ENCODE peak calls at places on chromosomes 5 and 9, in nine cellular contexts. One of them, this sample, is unnamed.

GRCh38 chr5:61816146-61816545 is 484.1 kb downstream of the ZSWIM6 start:
- DNase-seq in neural progenitor cell: no peak
- DNase-seq in lung: no peak
- DNase-seq in fibroblast of lung: no peak
- DNase-seq in HepG2: no peak
- DNase-seq in psoas muscle: no peak
- DNase-seq in left lung: no peak
- DNase-seq in Peyer's patch: no peak
- DNase-seq in mammary epithelial cell: no peak
- DNase-seq in this sample: no peak

GRCh38 chr5:175599210-175599609 is 58.7 kb upstream of the HRH2 start:
- DNase-seq in fibroblast of lung: no peak
- DNase-seq in HepG2: no peak
- DNase-seq in lung: no peak
- DNase-seq in psoas muscle: no peak
- DNase-seq in mammary epithelial cell: no peak
- DNase-seq in neural progenitor cell: no peak
- DNase-seq in Peyer's patch: no peak
- DNase-seq in left lung: no peak
- DNase-seq in this sample: no peak

GRCh38 chr9:93343663-93344062 is 107.8 kb upstream of the FAM120A start:
- DNase-seq in left lung: no peak
- DNase-seq in Peyer's patch: no peak
- DNase-seq in neural progenitor cell: no peak
- DNase-seq in lung: no peak
- DNase-seq in psoas muscle: no peak
- DNase-seq in fibroblast of lung: no peak
- DNase-seq in mammary epithelial cell: no peak
- DNase-seq in HepG2: no peak
- DNase-seq in this sample: no peak

GRCh38 chr5:56259002-56259511 is 25.9 kb upstream of the ANKRD55 start:
- DNase-seq in psoas muscle: no peak
- DNase-seq in neural progenitor cell: no peak
- DNase-seq in lung: no peak
- DNase-seq in HepG2: peak; percentile 63
- DNase-seq in fibroblast of lung: peak; percentile 96
- DNase-seq in left lung: no peak
- DNase-seq in mammary epithelial cell: peak; percentile 91
- DNase-seq in Peyer's patch: no peak
- DNase-seq in this sample: peak; percentile 90

GRCh38 chr9:124349267-124349666 is 66.0 kb downstream of the PSMB7 start:
- DNase-seq in HepG2: no peak
- DNase-seq in mammary epithelial cell: no peak
- DNase-seq in neural progenitor cell: no peak
- DNase-seq in lung: no peak
- DNase-seq in fibroblast of lung: no peak
- DNase-seq in Peyer's patch: no peak
- DNase-seq in left lung: no peak
- DNase-seq in psoas muscle: no peak
- DNase-seq in this sample: no peak

GRCh38 chr5:53397845-53398244 is 82.6 kb upstream of the FST start:
- DNase-seq in neural progenitor cell: no peak
- DNase-seq in psoas muscle: peak; percentile 30
- DNase-seq in mammary epithelial cell: peak; percentile 85
- DNase-seq in HepG2: no peak
- DNase-seq in Peyer's patch: no peak
- DNase-seq in fibroblast of lung: peak; percentile 77
- DNase-seq in lung: no peak
- DNase-seq in left lung: peak; percentile 34
- DNase-seq in this sample: peak; percentile 78

GRCh38 chr9:77575785-77576184 is 72.3 kb downstream of the GNA14 start:
- DNase-seq in fibroblast of lung: peak; percentile 17
- DNase-seq in left lung: no peak
- DNase-seq in HepG2: no peak
- DNase-seq in Peyer's patch: no peak
- DNase-seq in psoas muscle: no peak
- DNase-seq in lung: no peak
- DNase-seq in mammary epithelial cell: peak; percentile 6
- DNase-seq in neural progenitor cell: peak; percentile 78
- DNase-seq in this sample: no peak

GRCh38 chr5:11878846-11879245 is 25.4 kb downstream of the CTNND2 start:
- DNase-seq in left lung: no peak
- DNase-seq in lung: no peak
- DNase-seq in psoas muscle: no peak
- DNase-seq in HepG2: no peak
- DNase-seq in neural progenitor cell: no peak
- DNase-seq in mammary epithelial cell: no peak
- DNase-seq in fibroblast of lung: no peak
- DNase-seq in Peyer's patch: no peak
- DNase-seq in this sample: no peak

GRCh38 chr5:107874810-107875209 is 204.1 kb upstream of the EFNA5 start:
- DNase-seq in psoas muscle: no peak
- DNase-seq in lung: no peak
- DNase-seq in left lung: no peak
- DNase-seq in mammary epithelial cell: peak; percentile 28
- DNase-seq in HepG2: no peak
- DNase-seq in neural progenitor cell: no peak
- DNase-seq in fibroblast of lung: peak; percentile 50
- DNase-seq in Peyer's patch: no peak
- DNase-seq in this sample: peak; percentile 14

GRCh38 chr9:135076143-135076875 is 11.2 kb upstream of the OLFM1 start:
- DNase-seq in lung: no peak
- DNase-seq in neural progenitor cell: peak; percentile 48
- DNase-seq in fibroblast of lung: no peak
- DNase-seq in Peyer's patch: peak; percentile 27
- DNase-seq in left lung: peak; percentile 17
- DNase-seq in psoas muscle: no peak
- DNase-seq in HepG2: no peak
- DNase-seq in mammary epithelial cell: no peak
- DNase-seq in this sample: no peak
- TF ChIP-seq CTCF in lung: no peak
- TF ChIP-seq CTCF in neural progenitor cell: no peak
- TF ChIP-seq CTCF in fibroblast of lung: no peak
- TF ChIP-seq CTCF in Peyer's patch: no peak
- TF ChIP-seq CTCF in left lung: no peak
- TF ChIP-seq CTCF in psoas muscle: no peak
- TF ChIP-seq CTCF in HepG2: no peak
- TF ChIP-seq CTCF in mammary epithelial cell: no peak
- TF ChIP-seq CTCF in this sample: no peak

GRCh38 chr9:99121604-99122003 is 16.7 kb downstream of the TGFBR1 start:
- DNase-seq in fibroblast of lung: no peak
- DNase-seq in psoas muscle: no peak
- DNase-seq in HepG2: no peak
- DNase-seq in neural progenitor cell: no peak
- DNase-seq in mammary epithelial cell: peak; percentile 63
- DNase-seq in left lung: no peak
- DNase-seq in lung: no peak
- DNase-seq in Peyer's patch: no peak
- DNase-seq in this sample: no peak

GRCh38 chr9:99124534-99124933 is 19.6 kb downstream of the TGFBR1 start:
- DNase-seq in neural progenitor cell: no peak
- DNase-seq in HepG2: no peak
- DNase-seq in psoas muscle: no peak
- DNase-seq in left lung: no peak
- DNase-seq in mammary epithelial cell: no peak
- DNase-seq in lung: no peak
- DNase-seq in fibroblast of lung: no peak
- DNase-seq in Peyer's patch: no peak
- DNase-seq in this sample: no peak

GRCh38 chr9:99115947-99116543 is 11.1 kb downstream of the TGFBR1 start:
- DNase-seq in psoas muscle: no peak
- DNase-seq in neural progenitor cell: peak; percentile 39
- DNase-seq in HepG2: no peak
- DNase-seq in mammary epithelial cell: peak; percentile 46
- DNase-seq in fibroblast of lung: no peak
- DNase-seq in lung: no peak
- DNase-seq in left lung: no peak
- DNase-seq in Peyer's patch: no peak
- DNase-seq in this sample: no peak

GRCh38 chr9:99118782-99119466 is 14.0 kb downstream of the TGFBR1 start:
- DNase-seq in neural progenitor cell: no peak
- DNase-seq in left lung: no peak
- DNase-seq in mammary epithelial cell: no peak
- DNase-seq in fibroblast of lung: no peak
- DNase-seq in HepG2: no peak
- DNase-seq in lung: no peak
- DNase-seq in psoas muscle: no peak
- DNase-seq in Peyer's patch: no peak
- DNase-seq in this sample: no peak

DNA sequence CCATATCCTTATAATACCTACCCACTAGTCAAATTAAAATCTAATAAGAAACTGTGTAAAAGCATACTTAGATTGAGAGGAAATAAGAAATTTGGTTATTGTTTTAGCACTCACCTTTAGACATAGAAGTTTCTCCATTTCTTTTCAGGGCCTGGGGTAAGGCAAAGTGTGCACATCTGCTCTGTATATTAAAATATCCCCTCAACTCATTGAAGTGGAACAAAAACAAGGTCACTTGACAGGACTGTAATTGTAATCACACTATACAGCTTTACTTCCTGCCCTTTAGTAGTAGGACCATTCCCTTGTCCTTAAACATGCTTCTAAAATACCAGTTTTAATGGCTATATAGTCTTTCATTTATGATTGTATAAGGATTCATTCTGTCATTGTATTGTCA is 15.3 kb downstream of the TGFBR1 start:
- DNase-seq in Peyer's patch: no peak
- DNase-seq in lung: no peak
- DNase-seq in psoas muscle: no peak
- DNase-seq in fibroblast of lung: no peak
- DNase-seq in mammary epithelial cell: no peak
- DNase-seq in HepG2: no peak
- DNase-seq in neural progenitor cell: no peak
- DNase-seq in left lung: no peak
- DNase-seq in this sample: no peak
- H3K4me3 ChIP-seq in Peyer's patch: no peak overlapping the region
- H3K4me3 ChIP-seq in lung: no peak overlapping the region
- H3K4me3 ChIP-seq in psoas muscle: no peak overlapping the region
- H3K4me3 ChIP-seq in fibroblast of lung: no peak overlapping the region
- H3K4me3 ChIP-seq in mammary epithelial cell: no peak overlapping the region
- H3K4me3 ChIP-seq in HepG2: no peak overlapping the region
- H3K4me3 ChIP-seq in neural progenitor cell: no peak overlapping the region
- H3K4me3 ChIP-seq in left lung: no peak overlapping the region
- H3K4me3 ChIP-seq in this sample: no peak overlapping the region

DNA sequence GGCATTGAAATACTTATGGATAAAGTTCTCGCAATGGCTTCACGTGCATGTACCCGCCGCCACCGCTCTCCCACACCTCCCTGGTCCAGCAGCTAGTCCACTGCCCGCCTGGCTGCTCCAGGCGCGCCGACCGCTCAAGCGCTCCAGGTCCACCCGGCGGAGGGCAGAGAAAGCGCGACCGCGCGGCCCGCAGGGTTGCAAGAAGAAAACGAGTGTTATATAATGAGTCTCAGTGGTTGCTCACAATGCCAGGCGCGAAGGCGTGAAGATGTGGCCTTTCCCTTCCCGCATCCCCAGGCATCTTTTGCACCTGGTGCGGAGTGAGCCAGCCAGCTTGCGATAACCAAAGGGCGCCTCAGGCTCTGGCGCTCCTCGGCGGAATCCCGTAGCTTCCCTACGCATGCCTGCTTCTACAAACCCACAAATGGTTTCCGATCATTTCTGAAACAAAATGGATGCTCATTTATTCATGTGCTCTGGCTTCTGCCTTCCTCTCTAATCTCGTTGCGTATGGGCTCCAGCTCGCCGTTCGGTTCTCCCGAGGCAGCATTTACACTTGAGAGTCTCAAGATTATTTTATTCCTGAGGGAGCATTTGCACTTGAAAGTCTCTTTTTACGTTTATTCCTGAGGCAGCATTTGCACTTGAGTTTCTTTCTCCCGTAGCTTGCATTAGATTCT is 25.7 kb downstream of the CDKN2A start:
- DNase-seq in left lung: no peak
- DNase-seq in HepG2: no peak
- DNase-seq in Peyer's patch: peak; percentile 57
- DNase-seq in mammary epithelial cell: no peak
- DNase-seq in fibroblast of lung: no peak
- DNase-seq in lung: no peak
- DNase-seq in psoas muscle: no peak
- DNase-seq in neural progenitor cell: peak; percentile 73
- DNase-seq in this sample: no peak
- H3K27me3 ChIP-seq in left lung: peaks cover 100% of the 10 kb centered on the region
- H3K27me3 ChIP-seq in HepG2: peaks cover 28% of the 10 kb centered on the region
- H3K27me3 ChIP-seq in Peyer's patch: peaks cover 5% of the 10 kb centered on the region
- H3K27me3 ChIP-seq in mammary epithelial cell: no peaks in the 10 kb centered on the region
- H3K27me3 ChIP-seq in fibroblast of lung: peaks cover 53% of the 10 kb centered on the region
- H3K27me3 ChIP-seq in lung: peaks cover 4% of the 10 kb centered on the region
- H3K27me3 ChIP-seq in psoas muscle: peaks cover 42% of the 10 kb centered on the region
- H3K27me3 ChIP-seq in neural progenitor cell: peaks cover 100% of the 10 kb centered on the region
- H3K27me3 ChIP-seq in this sample: no peaks in the 10 kb centered on the region

GRCh38 chr9:72839140-72839539 is 113.7 kb downstream of the ALDH1A1 start:
- DNase-seq in HepG2: no peak
- DNase-seq in left lung: no peak
- DNase-seq in fibroblast of lung: peak; percentile 64
- DNase-seq in lung: no peak
- DNase-seq in Peyer's patch: no peak
- DNase-seq in psoas muscle: no peak
- DNase-seq in neural progenitor cell: no peak
- DNase-seq in mammary epithelial cell: no peak
- DNase-seq in this sample: no peak

GRCh38 chr9:72844440-72844768 is 108.4 kb downstream of the ALDH1A1 start:
- DNase-seq in neural progenitor cell: no peak
- DNase-seq in psoas muscle: no peak
- DNase-seq in HepG2: no peak
- DNase-seq in mammary epithelial cell: no peak
- DNase-seq in left lung: no peak
- DNase-seq in fibroblast of lung: no peak
- DNase-seq in Peyer's patch: no peak
- DNase-seq in lung: no peak
- DNase-seq in this sample: no peak

DNA sequence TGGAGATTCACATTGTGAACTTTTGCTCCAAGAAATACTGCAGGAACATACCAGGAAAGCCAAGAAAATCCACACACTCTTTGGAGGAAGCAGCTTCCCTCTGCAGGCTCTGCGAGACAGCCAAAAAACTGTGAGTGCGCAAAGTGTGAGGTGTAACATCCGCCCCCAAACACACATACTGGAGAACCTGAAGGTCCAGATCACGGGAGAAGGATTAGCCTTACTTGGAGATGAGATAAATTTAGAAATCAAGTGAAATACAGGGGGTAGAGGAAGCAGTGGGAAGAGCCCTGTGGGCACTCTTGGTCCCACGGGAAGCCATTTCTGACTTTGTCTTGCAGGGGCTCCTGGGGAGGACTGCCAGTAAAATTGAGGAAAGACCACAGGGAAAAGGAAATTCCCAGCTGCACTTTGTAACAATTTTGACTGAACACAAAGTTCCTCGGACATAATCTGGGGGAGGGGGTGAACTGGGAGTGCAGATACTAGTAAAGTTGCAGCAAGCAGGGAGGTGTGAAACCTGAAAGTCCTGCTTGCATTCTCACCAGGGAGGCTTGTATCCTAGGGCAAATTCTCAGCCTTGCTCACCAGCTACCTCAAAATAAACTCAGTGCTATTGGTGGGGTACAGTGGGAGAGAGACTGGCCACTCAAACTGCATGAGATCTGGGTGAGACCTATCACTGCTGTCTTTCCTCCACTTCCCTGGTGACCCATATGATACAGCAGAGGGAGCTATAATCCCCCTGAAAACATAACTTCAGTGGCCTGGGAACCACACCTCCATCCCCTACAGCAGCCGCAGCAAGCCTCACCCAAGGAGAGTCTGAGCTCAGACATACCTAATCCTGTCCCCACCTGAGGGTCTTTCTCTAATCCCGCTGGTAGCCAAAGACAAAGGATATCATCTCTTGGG is 109.1 kb downstream of the ALDH1A1 start:
- DNase-seq in neural progenitor cell: no peak
- DNase-seq in psoas muscle: no peak
- DNase-seq in mammary epithelial cell: peak; percentile 9
- DNase-seq in HepG2: peak; percentile 74
- DNase-seq in lung: no peak
- DNase-seq in left lung: no peak
- DNase-seq in Peyer's patch: no peak
- DNase-seq in fibroblast of lung: no peak
- DNase-seq in this sample: no peak
- TF ChIP-seq CTCF in neural progenitor cell: peak; percentile 26
- TF ChIP-seq CTCF in psoas muscle: no peak
- TF ChIP-seq CTCF in mammary epithelial cell: peak; percentile 21
- TF ChIP-seq CTCF in HepG2: peak; percentile 82
- TF ChIP-seq CTCF in lung: no peak
- TF ChIP-seq CTCF in left lung: no peak
- TF ChIP-seq CTCF in Peyer's patch: no peak
- TF ChIP-seq CTCF in fibroblast of lung: no peak
- TF ChIP-seq CTCF in this sample: peak; percentile 44

This sample was measured in brain microvascular endothelial cell.